ENCODE peak calls at places on chromosome 20, in ten cellular contexts. E, H, O, A, S, B, C, F, Q and L are unnamed samples.

GRCh38 chr20:59832406-59833156 is 100.9 kb downstream of the SYCP2 start:
- DNase-seq in H (no peak), S (no peak), F (no peak), O (no peak), A (no peak), C (no peak), B (no peak), E (no peak), Q (no peak), L (no peak)

GRCh38 chr20:37990571-37991151 is 42.6 kb downstream of the TTI1 start:
- DNase-seq in E (peak), C (peak), F (no peak), A (peak), H (peak), O (peak), B (no peak), Q (peak), S (peak), L (peak)

GRCh38 chr20:11454966-11455799 is 462.5 kb upstream of the BTBD3 start:
- DNase-seq in B (no peak), S (no peak), Q (peak), A (peak), F (no peak), E (no peak), H (peak), O (no peak), C (no peak), L (no peak)

GRCh38 chr20:3430376-3431069 is 23.1 kb upstream of the DNAAF9 start:
- DNase-seq in C (no peak), A (no peak), S (no peak), B (no peak), F (no peak), Q (no peak), H (no peak), E (no peak), O (no peak), L (no peak)

GRCh38 chr20:53735536-53736050 is 142.0 kb upstream of the ZNF217 start:
- DNase-seq in H (peak), O (no peak), E (no peak), B (no peak), C (no peak), Q (peak), A (peak), S (no peak), F (peak), L (peak)

GRCh38 chr20:53002786-53003185 is 30.6 kb downstream of the TSHZ2 start:
- DNase-seq in E (no peak), Q (no peak), B (no peak), A (no peak), H (no peak), C (no peak), O (no peak), S (no peak), F (no peak), L (no peak)

GRCh38 chr20:21381619-21382018 is 15.7 kb downstream of the NKX2-4 start:
- DNase-seq in E (no peak), Q (no peak), S (no peak), A (no peak), F (no peak), O (no peak), H (no peak), B (no peak), C (no peak), L (no peak)

GRCh38 chr20:24936526-24937407 is 12.3 kb upstream of the CST7 start:
- DNase-seq in A (no peak), O (no peak), S (no peak), C (peak), E (no peak), H (no peak), Q (no peak), B (no peak), F (no peak), L (no peak)

GRCh38 chr20:17641520-17641964 is 40.5 kb downstream of the RRBP1 start:
- DNase-seq in S (no peak), C (no peak), O (no peak), F (no peak), H (no peak), A (no peak), B (no peak), E (no peak), Q (no peak), L (no peak)

GRCh38 chr20:11143481-11143880 is 469.7 kb upstream of the JAG1 start:
- DNase-seq in B (no peak), C (no peak), H (no peak), O (no peak), A (peak), E (no peak), S (no peak), Q (no peak), F (no peak), L (no peak)

GRCh38 chr20:22578221-22579118 is 5.9 kb downstream of the FOXA2 start:
- DNase-seq in S (no peak), E (no peak), B (peak), H (no peak), C (no peak), Q (no peak), F (no peak), A (no peak), O (no peak), L (no peak)

GRCh38 chr20:34274694-34275093 is 28.5 kb downstream of the AHCY start:
- DNase-seq in A (no peak), O (no peak), F (no peak), S (no peak), E (no peak), B (no peak), C (no peak), H (no peak), Q (no peak), L (no peak)

GRCh38 chr20:32763202-32763999 is 1.2 kb downstream of the DNMT3B start:
- DNase-seq in A (no peak), H (no peak), E (peak), B (peak), C (no peak), F (peak), S (no peak), Q (no peak), O (no peak), L (no peak)

GRCh38 chr20:17665756-17666155 is 16.3 kb downstream of the RRBP1 start:
- DNase-seq in C (no peak), B (no peak), F (no peak), Q (no peak), E (no peak), A (no peak), S (no peak), O (no peak), H (no peak), L (no peak)

GRCh38 chr20:11035211-11035610 is 361.4 kb upstream of the JAG1 start:
- DNase-seq in Q (no peak), H (no peak), E (no peak), S (no peak), C (no peak), B (no peak), O (no peak), A (no peak), F (no peak), L (no peak)

GRCh38 chr20:19620471-19620870 is 137.6 kb upstream of the RIN2 start:
- DNase-seq in O (no peak), H (no peak), F (peak), Q (no peak), S (no peak), C (no peak), B (no peak), E (no peak), A (no peak), L (no peak)

GRCh38 chr20:41509801-41510200 is 108.4 kb downstream of the CHD6 start:
- DNase-seq in C (no peak), S (no peak), E (no peak), B (no peak), O (no peak), F (no peak), Q (no peak), A (peak), H (no peak), L (peak)